ENCODE peak calls at places on chromosome 20, in seven cellular contexts. X is psoas muscle; I is effector memory CD4-positive, alpha-beta T cell; D is A549; V is body of pancreas; O is upper lobe of right lung; R is pancreas. E is an unnamed sample.
A peak's percentile ranks its signal among the peaks of the same experiment; 100 is the strongest.

GRCh38 chr20:58712823-58713731 is 20.5 kb downstream of the NPEPL1 start:
- DNase-seq in X (no peak), I (no peak), D (no peak), V (no peak), O (no peak), R (peak; percentile 9), E (peak; percentile 5)

GRCh38 chr20:8933391-8933807 is 135.5 kb upstream of the PLCB4 start:
- DNase-seq in X (no peak), I (no peak), D (no peak), V (no peak), O (no peak), R (no peak), E (no peak)

GRCh38 chr20:4059631-4060030 is 44.3 kb upstream of the RNF24 start:
- DNase-seq in X (no peak), I (no peak), D (no peak), V (no peak), O (no peak), R (no peak), E (no peak)

GRCh38 chr20:39067526-39068216 is 105.5 kb downstream of the DHX35 start:
- DNase-seq in X (no peak), I (no peak), D (no peak), V (no peak), O (no peak), R (no peak), E (no peak)

GRCh38 chr20:63345328-63346100 is 15.6 kb downstream of the CHRNA4 start:
- DNase-seq in X (no peak), I (no peak), D (no peak), V (no peak), O (no peak), R (peak; percentile 51), E (no peak)

GRCh38 chr20:23161244-23161875 is 75.2 kb upstream of the CD93 start:
- DNase-seq in X (no peak), I (no peak), D (no peak), V (no peak), O (no peak), R (no peak), E (no peak)

GRCh38 chr20:9609892-9610502 is 95.6 kb downstream of the LAMP5 start:
- DNase-seq in X (no peak), I (no peak), D (peak; percentile 83), V (peak; percentile 72), O (no peak), R (no peak), E (peak; percentile 71)

GRCh38 chr20:38728237-38728761 is 4.0 kb downstream of the SLC32A1 start:
- DNase-seq in X (no peak), I (no peak), D (no peak), V (no peak), O (no peak), R (no peak), E (no peak)

DNA sequence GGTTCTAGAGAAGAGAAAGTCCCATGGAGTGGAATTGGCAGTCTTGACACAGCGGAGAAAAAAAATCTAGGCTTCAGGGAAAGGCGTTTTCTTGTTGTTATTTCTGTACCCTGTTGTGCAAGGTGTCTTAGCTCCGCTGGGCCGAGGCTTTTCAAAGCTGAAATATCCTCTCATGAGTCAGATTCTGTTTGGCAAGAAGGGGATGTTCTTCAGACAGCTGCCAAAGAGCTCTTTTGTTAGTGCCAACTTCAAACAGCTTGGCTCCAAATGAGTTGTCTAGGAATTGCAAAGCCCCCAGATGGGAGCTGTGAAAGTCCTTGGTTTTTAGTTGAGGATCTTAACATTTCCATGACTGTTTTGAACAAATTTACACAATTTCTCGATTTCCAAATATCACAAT is 45.6 kb downstream of the LRRN4 start:
- DNase-seq in X (peak; percentile 78), I (no peak), D (peak; percentile 78), V (peak; percentile 74), O (no peak), R (peak; percentile 29), E (peak; percentile 27)
- H3K27ac ChIP-seq in X (peak overlapping the region; percentile 96), I (no peak overlapping the region), D (peak overlapping the region; percentile 8), V (no peak overlapping the region), O (peak overlapping the region; percentile 82), R (peak overlapping the region; percentile 27), E (peak overlapping the region; percentile 90)

GRCh38 chr20:11675920-11676617 is 241.6 kb upstream of the BTBD3 start:
- DNase-seq in X (no peak), I (no peak), D (no peak), V (no peak), O (no peak), R (no peak), E (no peak)
- H3K4me1 ChIP-seq in X (no peaks in the 10 kb centered on the region), I (no peaks in the 10 kb centered on the region), D (no peaks in the 10 kb centered on the region), V (no peaks in the 10 kb centered on the region), O (no peaks in the 10 kb centered on the region), R (no peaks in the 10 kb centered on the region), E (no peaks in the 10 kb centered on the region)

GRCh38 chr20:19888269-19888669 is 128.9 kb upstream of the NAA20 start:
- DNase-seq in X (peak; percentile 60), I (no peak), D (no peak), V (no peak), O (no peak), R (no peak), E (peak; percentile 36)

GRCh38 chr20:19885576-19885956 is 127.5 kb downstream of the RIN2 start:
- DNase-seq in X (no peak), I (no peak), D (no peak), V (no peak), O (no peak), R (no peak), E (no peak)

GRCh38 chr20:19886666-19887288 is 128.7 kb downstream of the RIN2 start:
- DNase-seq in X (no peak), I (no peak), D (peak; percentile 76), V (no peak), O (no peak), R (no peak), E (peak; percentile 50)

GRCh38 chr20:19887566-19888268 is 129.4 kb upstream of the NAA20 start:
- DNase-seq in X (no peak), I (no peak), D (no peak), V (no peak), O (no peak), R (no peak), E (no peak)

GRCh38 chr20:19885981-19886665 is 128.1 kb downstream of the RIN2 start:
- DNase-seq in X (peak; percentile 74), I (no peak), D (peak; percentile 84), V (peak; percentile 46), O (peak; percentile 63), R (peak; percentile 58), E (peak; percentile 72)
- H3K4me3 ChIP-seq in X (peak overlapping the region; percentile 55), I (no peak overlapping the region), D (peak overlapping the region; percentile 31), V (no peak overlapping the region), O (peak overlapping the region; percentile 43), R (peak overlapping the region; percentile 17), E (peak overlapping the region; percentile 24)

DNA sequence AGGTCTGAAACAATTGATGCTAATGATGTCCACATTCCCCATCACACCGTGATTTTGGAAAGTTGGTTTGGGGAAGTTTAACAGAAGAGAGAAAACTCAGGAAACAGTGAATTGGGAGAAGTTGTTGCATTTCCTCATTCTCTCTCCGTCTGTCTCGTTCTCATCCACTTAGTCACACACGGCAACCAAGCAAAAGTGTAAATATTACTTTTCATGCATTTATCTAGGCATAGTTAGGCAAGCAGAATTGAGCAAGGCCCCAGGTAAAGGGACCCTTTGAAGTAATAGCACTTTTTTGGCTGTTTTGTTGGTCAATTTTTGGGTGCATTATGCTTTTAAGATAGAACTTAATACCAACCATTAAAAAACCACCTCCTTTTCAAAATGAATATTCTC is 137.0 kb upstream of the SULF2 start:
- DNase-seq in X (no peak), I (no peak), D (peak; percentile 35), V (no peak), O (no peak), R (no peak), E (no peak)
- H3K27ac ChIP-seq in X (no peak overlapping the region), I (no peak overlapping the region), D (no peak overlapping the region), V (no peak overlapping the region), O (no peak overlapping the region), R (no peak overlapping the region), E (no peak overlapping the region)

GRCh38 chr20:53931597-53931996 is 138.8 kb downstream of the BCAS1 start:
- DNase-seq in X (no peak), I (no peak), D (no peak), V (no peak), O (no peak), R (no peak), E (no peak)

GRCh38 chr20:53929974-53930650 is 140.3 kb downstream of the BCAS1 start:
- DNase-seq in X (no peak), I (no peak), D (no peak), V (no peak), O (no peak), R (no peak), E (no peak)

GRCh38 chr20:53930651-53931504 is 139.5 kb downstream of the BCAS1 start:
- DNase-seq in X (no peak), I (no peak), D (no peak), V (no peak), O (no peak), R (no peak), E (no peak)

GRCh38 chr20:53927990-53928389 is 142.4 kb downstream of the BCAS1 start:
- DNase-seq in X (no peak), I (no peak), D (no peak), V (no peak), O (no peak), R (no peak), E (no peak)

DNA sequence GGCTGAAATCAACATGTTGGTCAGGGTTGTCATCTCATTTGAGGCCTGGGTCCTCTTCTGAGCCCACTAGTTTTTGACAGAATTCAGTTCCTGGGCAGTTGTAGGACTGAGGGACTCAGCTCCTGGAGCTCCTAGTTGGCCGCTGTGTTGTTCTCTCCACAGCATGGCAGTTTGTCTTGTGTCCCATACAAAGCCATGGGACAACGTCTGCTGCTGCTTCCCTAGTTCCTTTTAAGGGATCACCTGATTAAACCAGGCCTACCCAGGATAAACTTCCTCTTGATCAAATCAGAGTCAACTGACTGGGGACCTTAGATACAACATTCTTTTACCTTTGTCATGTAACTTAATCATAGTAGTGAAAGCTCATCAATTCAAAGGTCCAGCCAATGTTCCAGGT is 141.0 kb downstream of the BCAS1 start:
- DNase-seq in X (no peak), I (no peak), D (no peak), V (no peak), O (no peak), R (no peak), E (no peak)
- H3K4me1 ChIP-seq in X (peaks cover 6% of the 10 kb centered on the region), I (peaks cover 6% of the 10 kb centered on the region), D (peaks cover 30% of the 10 kb centered on the region), V (peaks cover 10% of the 10 kb centered on the region), O (peaks cover 15% of the 10 kb centered on the region), R (no peaks in the 10 kb centered on the region), E (peaks cover 13% of the 10 kb centered on the region)

DNA sequence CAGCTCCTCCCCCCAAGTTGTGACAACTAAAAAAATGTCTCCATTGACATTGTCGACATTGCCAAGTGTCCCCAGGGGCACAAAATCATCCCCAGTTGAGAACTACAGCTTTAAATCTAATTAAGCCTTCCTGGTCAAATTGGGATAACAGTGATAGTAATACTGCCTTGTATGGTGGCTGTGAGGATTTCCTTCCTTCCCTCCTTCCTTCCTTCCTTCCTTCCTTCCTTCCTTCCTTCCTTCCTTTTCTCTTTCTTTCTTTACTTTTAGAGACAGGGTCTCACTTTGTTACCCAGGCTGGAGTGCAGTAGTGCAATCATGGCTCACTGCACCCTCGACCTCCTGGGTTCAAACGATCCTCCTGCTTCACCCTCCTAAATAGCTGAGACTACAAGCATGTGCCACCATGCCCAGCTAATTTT is 29.5 kb upstream of the ARFGEF2 start:
- DNase-seq in X (no peak), I (no peak), D (no peak), V (no peak), O (no peak), R (no peak), E (no peak)
- H3K4me3 ChIP-seq in X (no peak overlapping the region), I (no peak overlapping the region), D (no peak overlapping the region), V (no peak overlapping the region), O (no peak overlapping the region), R (no peak overlapping the region), E (no peak overlapping the region)